ENCODE peak calls at places on chromosomes 7 and 10, in eight cellular contexts. Q is HCT116, N is A549, X is endothelial cell of umbilical vein, Z is K562, W is H1, H is GM12878, B is HepG2. L is an unnamed sample.

GRCh38 chr7:100673942-100674431 is 447 bp downstream of the GNB2 start:
- DNase-seq in Z (peak), B (no peak), H (no peak), N (no peak), W (no peak), X (no peak), Q (no peak), L (peak)

GRCh38 chr7:131365876-131366275 is 38.2 kb downstream of the MKLN1 start:
- DNase-seq in W (no peak), N (no peak), B (no peak), X (peak), Z (no peak), Q (no peak), H (no peak), L (no peak)

GRCh38 chr7:114977277-114977676 is 55.4 kb downstream of the MDFIC start:
- DNase-seq in H (no peak), X (no peak), Z (no peak), N (no peak), B (no peak), Q (no peak), W (no peak), L (no peak)

GRCh38 chr7:40694041-40694809 is 559.4 kb downstream of the SUGCT start:
- DNase-seq in B (no peak), Q (no peak), Z (no peak), X (no peak), N (no peak), W (no peak), H (no peak), L (no peak)

GRCh38 chr10:111996103-111996502 is 187.5 kb downstream of the GPAM start:
- DNase-seq in B (no peak), W (no peak), Q (no peak), X (no peak), Z (no peak), N (no peak), H (peak), L (no peak)

GRCh38 chr10:71292624-71293445 is 26.2 kb upstream of the SLC29A3 start:
- DNase-seq in B (no peak), N (no peak), H (no peak), Z (no peak), X (no peak), W (no peak), Q (no peak), L (no peak)

GRCh38 chr7:30840176-30841024 is 69.2 kb downstream of the MINDY4 start:
- DNase-seq in Q (no peak), Z (no peak), B (no peak), H (no peak), N (no peak), X (peak), W (no peak), L (no peak)

GRCh38 chr7:101602484-101603241 is 26.4 kb downstream of the MYL10 start:
- DNase-seq in X (peak), B (peak), H (peak), W (peak), Z (peak), N (peak), Q (peak), L (peak)

GRCh38 chr7:138338361-138338760 is 121.7 kb upstream of the TRIM24 start:
- DNase-seq in X (peak), W (no peak), Z (no peak), H (no peak), Q (no peak), B (no peak), N (no peak), L (no peak)

GRCh38 chr10:100826983-100827818 is 81.8 kb downstream of the PAX2 start:
- DNase-seq in Q (peak), W (no peak), H (no peak), N (peak), X (no peak), B (no peak), Z (peak), L (peak)

GRCh38 chr7:117445206-117445605 is 17.9 kb upstream of the ASZ1 start:
- DNase-seq in B (no peak), W (no peak), N (no peak), Q (no peak), X (no peak), Z (no peak), H (no peak), L (no peak)

GRCh38 chr7:117665393-117665792 is 185.6 kb downstream of the CFTR start:
- DNase-seq in H (no peak), W (no peak), N (no peak), Z (no peak), B (no peak), Q (no peak), X (no peak), L (no peak)

GRCh38 chr10:86652361-86653202 is 1.8 kb upstream of the OPN4 start:
- DNase-seq in B (no peak), Z (no peak), W (no peak), H (no peak), N (no peak), Q (no peak), X (no peak), L (no peak)

GRCh38 chr10:56360583-56360966 is 484 bp downstream of the ZWINT start:
- DNase-seq in H (no peak), B (no peak), Q (no peak), Z (no peak), N (no peak), X (peak), W (no peak), L (no peak)

GRCh38 chr7:112395893-112396292 is 54.4 kb upstream of the IFRD1 start:
- DNase-seq in B (no peak), X (no peak), Z (no peak), Q (no peak), W (no peak), H (no peak), N (no peak), L (no peak)

GRCh38 chr7:111264111-111264868 is 173.4 kb downstream of the LRRN3 start:
- DNase-seq in Q (no peak), W (no peak), N (no peak), B (no peak), Z (no peak), H (no peak), X (no peak), L (no peak)

GRCh38 chr7:123533929-123534382 is 439 bp downstream of the IQUB start:
- DNase-seq in Z (no peak), N (no peak), X (no peak), B (no peak), Q (no peak), H (no peak), W (no peak), L (no peak)

GRCh38 chr10:71342850-71343773 is 24.1 kb downstream of the SLC29A3 start:
- DNase-seq in H (no peak), Q (no peak), X (no peak), W (no peak), Z (no peak), B (peak), N (peak), L (peak)

GRCh38 chr7:7449055-7449454 is 86.6 kb downstream of the COL28A1 start:
- DNase-seq in Z (no peak), B (no peak), W (no peak), H (no peak), X (no peak), N (no peak), Q (no peak), L (no peak)

GRCh38 chr10:83736008-83736407 is 403.3 kb upstream of the GHITM start:
- DNase-seq in W (no peak), B (no peak), Q (no peak), N (no peak), X (no peak), Z (no peak), H (no peak), L (no peak)

DNA sequence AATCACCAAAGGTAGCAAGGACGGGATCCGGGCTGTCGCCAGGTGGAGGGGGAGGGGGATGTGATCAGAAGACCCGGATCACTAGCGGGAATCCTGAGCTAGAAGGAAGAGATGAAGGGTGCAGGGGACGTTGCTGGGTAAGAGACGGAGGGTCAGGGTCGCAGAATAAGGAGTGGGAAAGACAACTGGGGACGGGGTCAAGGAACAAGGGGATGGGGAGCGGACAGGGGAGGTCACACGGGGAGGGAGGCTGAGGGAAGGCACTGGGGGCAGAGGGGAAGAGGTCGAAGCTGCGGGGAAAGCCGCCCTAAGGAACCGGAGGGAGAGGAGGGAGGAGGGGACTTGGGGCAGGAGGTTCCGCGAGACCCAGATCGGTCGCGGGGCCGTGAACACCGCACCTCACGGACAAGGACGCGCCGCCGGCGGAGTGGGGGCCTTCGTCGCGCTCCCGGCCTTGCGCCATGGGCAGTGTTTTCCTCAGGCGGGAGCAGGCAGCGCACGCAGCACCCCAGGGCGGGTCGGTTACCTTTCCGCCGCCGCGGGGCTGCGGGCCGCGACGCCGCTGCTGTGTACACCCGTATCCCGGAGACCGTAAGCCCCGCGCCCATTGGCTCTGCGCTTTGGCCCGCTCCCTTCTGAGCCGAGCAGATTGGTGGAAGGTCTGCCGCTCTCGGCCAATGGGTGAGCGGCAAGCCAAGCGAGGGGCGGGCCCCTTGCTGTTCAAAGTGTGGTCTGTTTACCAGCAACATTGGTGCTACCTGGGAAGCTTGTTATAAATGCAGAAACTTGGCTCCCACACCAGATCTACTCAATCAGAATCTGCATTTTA is at the start of gene CFAP43:
- DNase-seq in W (peak), N (peak), Q (peak), B (peak), H (peak), X (peak), Z (peak), L (peak)
- TF ChIP-seq POLR2A in W (peak), N (peak), Q (no peak), B (peak), H (peak), X (no peak), Z (peak), L (no peak)

DNA sequence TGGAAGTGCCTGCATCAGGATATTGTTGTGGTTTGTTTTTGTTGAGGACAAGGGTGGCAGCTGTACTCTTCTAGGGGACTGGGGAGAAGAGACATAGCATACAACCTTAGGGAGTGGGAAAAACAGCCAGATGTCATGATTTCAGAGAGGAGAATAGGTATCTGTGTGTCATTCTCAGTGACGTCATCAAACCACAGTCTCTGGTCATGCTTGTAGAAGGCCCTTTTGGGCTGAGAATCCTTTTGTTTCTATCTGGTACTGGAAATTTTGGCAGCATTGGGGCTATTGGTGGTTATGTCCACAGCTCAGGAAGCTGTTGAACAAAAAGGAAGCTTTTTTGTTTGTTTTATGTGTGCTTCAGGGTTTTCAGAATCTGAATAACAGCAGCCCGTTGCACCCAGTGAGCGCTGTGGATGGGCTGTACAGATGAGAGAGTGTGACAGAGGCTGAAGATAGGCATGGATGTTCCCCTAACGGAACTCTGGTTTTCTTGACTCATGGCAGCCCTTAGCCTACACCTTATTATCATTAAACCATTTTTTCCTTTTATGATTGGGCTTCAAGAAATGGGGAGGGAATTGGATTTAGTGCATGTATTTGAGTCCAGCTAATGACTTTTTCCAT is 65.6 kb downstream of the SND1 start:
- DNase-seq in Q (no peak), N (no peak), B (no peak), Z (no peak), H (no peak), X (no peak), W (no peak), L (no peak)
- TF ChIP-seq MAX in Q (no peak), N (no peak), B (no peak), Z (no peak), H (no peak), X (no peak), W (no peak), L (no peak)

DNA sequence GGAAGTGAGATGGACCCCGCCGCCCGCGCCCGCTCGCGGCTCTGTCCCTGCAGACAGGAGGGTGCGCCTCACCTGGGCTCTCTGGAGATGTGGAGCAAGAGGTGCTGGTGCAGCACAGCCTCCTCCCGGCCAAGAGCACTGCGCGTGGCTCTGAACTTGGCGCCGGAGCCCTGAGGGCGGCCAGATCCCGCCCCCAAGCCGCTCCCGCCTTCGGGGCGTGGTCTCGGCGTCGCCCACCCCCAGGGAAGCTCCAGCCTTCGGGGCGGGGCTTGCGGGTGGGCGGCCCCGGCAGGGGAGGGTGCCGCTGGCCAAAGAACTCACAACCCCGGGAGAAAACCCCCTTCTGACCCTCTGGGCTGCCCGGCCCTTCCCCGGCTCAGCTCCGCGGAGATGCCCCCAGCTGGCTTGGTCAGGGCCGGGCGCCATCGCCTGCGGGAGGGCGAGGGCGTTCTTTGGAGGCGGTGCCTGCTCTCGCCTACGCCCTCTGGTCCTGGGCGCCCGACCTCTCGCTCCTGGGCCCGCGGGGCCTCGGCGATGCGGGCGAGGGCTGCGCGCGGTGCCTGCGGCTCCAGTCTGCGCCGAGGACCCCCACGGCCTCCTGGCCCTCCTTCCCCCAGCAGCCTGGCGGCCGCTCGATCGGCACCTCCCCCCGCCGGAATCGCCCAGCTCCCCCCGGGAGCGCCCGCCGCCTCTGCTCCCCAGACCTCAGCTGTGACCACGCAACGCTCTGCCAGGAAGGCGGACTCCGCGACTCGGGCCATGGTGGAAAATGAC is at the start of gene ZNF488:
- DNase-seq in B (peak), X (peak), Q (peak), Z (peak), W (peak), H (no peak), N (peak), L (peak)
- TF ChIP-seq POLR2A in B (no peak), X (no peak), Q (peak), Z (no peak), W (peak), H (no peak), N (peak), L (peak)

GRCh38 chr7:134431805-134432204 is 27.1 kb downstream of the AKR1B1 start:
- DNase-seq in H (no peak), B (peak), Z (no peak), W (no peak), X (no peak), Q (no peak), N (no peak), L (no peak)
- TF ChIP-seq MAX in H (no peak), B (no peak), Z (no peak), W (no peak), X (no peak), Q (no peak), N (no peak), L (no peak)

DNA sequence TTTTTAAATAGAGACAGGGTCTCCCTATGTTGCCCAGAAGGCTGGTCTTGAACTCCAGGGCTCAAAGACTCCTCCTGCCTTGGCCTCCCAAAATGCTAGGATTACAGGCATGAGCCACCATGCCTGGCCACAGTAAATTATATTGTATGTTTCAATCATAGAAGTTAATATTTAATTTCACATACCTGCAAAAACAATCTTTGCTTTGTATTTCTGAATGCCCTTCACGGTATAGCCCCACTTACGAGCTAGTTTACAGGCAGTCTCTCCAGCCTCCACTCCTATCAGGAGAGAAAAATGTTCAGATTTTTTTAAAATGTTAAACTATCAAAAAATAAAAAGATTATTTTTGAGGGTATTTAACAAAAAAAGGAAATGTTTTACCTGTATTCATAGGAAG is 10.4 kb downstream of the OAT start:
- DNase-seq in X (no peak), N (no peak), Q (no peak), H (no peak), B (no peak), W (no peak), Z (no peak), L (no peak)
- TF ChIP-seq POLR2A in X (no peak), N (no peak), Q (no peak), H (no peak), B (no peak), W (no peak), Z (no peak), L (no peak)

GRCh38 chr7:27678617-27679260 is 16.1 kb upstream of the HIBADH start:
- DNase-seq in W (no peak), Q (no peak), X (peak), H (no peak), Z (no peak), N (no peak), B (peak), L (no peak)
- TF ChIP-seq MAX in W (no peak), Q (no peak), X (no peak), H (no peak), Z (no peak), N (no peak), B (no peak), L (no peak)